ENCODE peak calls at places on chromosomes 1 and 21, in four cellular contexts. One of them, this sample, is unnamed.

GRCh38 chr1:244349581-244350001 is 102.1 kb downstream of the ADSS2 start:
- DNase-seq in HepG2: no peak
- DNase-seq in WTC11: no peak
- DNase-seq in GM12878: no peak
- DNase-seq in this sample: no peak

GRCh38 chr21:39108291-39109162 is 74.7 kb downstream of the PSMG1 start:
- DNase-seq in WTC11: no peak
- DNase-seq in GM12878: no peak
- DNase-seq in HepG2: no peak
- DNase-seq in this sample: peak

GRCh38 chr1:234520908-234521801 is 42.2 kb upstream of the TARBP1 start:
- DNase-seq in HepG2: no peak
- DNase-seq in WTC11: no peak
- DNase-seq in GM12878: no peak
- DNase-seq in this sample: peak

GRCh38 chr1:114587203-114587991 is 6.0 kb upstream of the BCAS2 start:
- DNase-seq in HepG2: no peak
- DNase-seq in WTC11: no peak
- DNase-seq in GM12878: no peak
- DNase-seq in this sample: no peak

GRCh38 chr1:10765304-10765703 is 31.1 kb downstream of the CASZ1 start:
- DNase-seq in WTC11: no peak
- DNase-seq in GM12878: no peak
- DNase-seq in HepG2: no peak
- DNase-seq in this sample: no peak

GRCh38 chr1:178273707-178274410 is 180.0 kb downstream of the RASAL2 start:
- DNase-seq in HepG2: no peak
- DNase-seq in WTC11: no peak
- DNase-seq in GM12878: no peak
- DNase-seq in this sample: no peak

GRCh38 chr1:159261726-159262494 is 40.2 kb upstream of the FCER1A start:
- DNase-seq in HepG2: no peak
- DNase-seq in WTC11: no peak
- DNase-seq in GM12878: no peak
- DNase-seq in this sample: no peak

GRCh38 chr1:234214911-234215892 is 158.1 kb upstream of the COA6 start:
- DNase-seq in GM12878: no peak
- DNase-seq in HepG2: no peak
- DNase-seq in WTC11: peak
- DNase-seq in this sample: no peak

GRCh38 chr1:75727571-75727970 is 3.1 kb downstream of the ACADM start:
- DNase-seq in HepG2: no peak
- DNase-seq in WTC11: no peak
- DNase-seq in GM12878: no peak
- DNase-seq in this sample: no peak

GRCh38 chr1:64933296-64934070 is 32.9 kb downstream of the JAK1 start:
- DNase-seq in WTC11: no peak
- DNase-seq in GM12878: no peak
- DNase-seq in HepG2: no peak
- DNase-seq in this sample: no peak

GRCh38 chr1:5959667-5960230 is 32.5 kb downstream of the NPHP4 start:
- DNase-seq in GM12878: no peak
- DNase-seq in WTC11: no peak
- DNase-seq in HepG2: no peak
- DNase-seq in this sample: no peak
- TF ChIP-seq NR2C2 in GM12878: no peak
- TF ChIP-seq NR2C2 in WTC11: no peak
- TF ChIP-seq NR2C2 in HepG2: no peak
- TF ChIP-seq NR2C2 in this sample: no peak

GRCh38 chr1:212565079-212565478 is 43.5 kb upstream of the ATF3 start:
- DNase-seq in WTC11: no peak
- DNase-seq in GM12878: no peak
- DNase-seq in HepG2: no peak
- DNase-seq in this sample: no peak
- TF ChIP-seq CBFB in WTC11: no peak
- TF ChIP-seq CBFB in GM12878: no peak
- TF ChIP-seq CBFB in HepG2: no peak
- TF ChIP-seq CBFB in this sample: no peak

DNA sequence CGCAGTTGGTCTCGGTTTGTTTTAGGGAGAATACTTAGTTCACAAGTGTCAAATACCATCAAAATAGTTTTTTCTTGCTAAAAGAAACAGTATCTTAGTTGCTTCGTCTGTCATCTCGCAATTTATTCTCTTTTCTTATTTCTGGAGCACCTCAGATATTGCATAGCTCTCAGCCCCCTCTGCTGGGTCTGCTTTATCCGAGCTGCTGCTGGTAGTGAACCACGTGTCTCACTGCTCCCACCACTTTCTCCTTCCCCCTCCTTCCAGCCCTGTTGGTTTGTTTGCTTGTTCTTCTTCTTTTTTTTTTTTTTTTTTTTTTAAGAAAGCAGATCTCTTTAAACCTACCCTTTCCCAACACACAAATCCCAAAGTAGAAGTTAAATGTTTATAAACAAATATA is 170.8 kb downstream of the EDEM3 start:
- DNase-seq in HepG2: no peak
- DNase-seq in GM12878: no peak
- DNase-seq in WTC11: no peak
- DNase-seq in this sample: no peak
- TF ChIP-seq NR2C2 in HepG2: no peak
- TF ChIP-seq NR2C2 in GM12878: no peak
- TF ChIP-seq NR2C2 in WTC11: no peak
- TF ChIP-seq NR2C2 in this sample: no peak

GRCh38 chr1:225418598-225418997 is 9.2 kb downstream of the LBR start:
- DNase-seq in WTC11: no peak
- DNase-seq in HepG2: no peak
- DNase-seq in GM12878: no peak
- DNase-seq in this sample: no peak

GRCh38 chr1:225418059-225418458 is 9.8 kb downstream of the LBR start:
- DNase-seq in GM12878: no peak
- DNase-seq in HepG2: no peak
- DNase-seq in WTC11: no peak
- DNase-seq in this sample: no peak

GRCh38 chr1:225413708-225414375 is 14.0 kb downstream of the LBR start:
- DNase-seq in GM12878: no peak
- DNase-seq in HepG2: no peak
- DNase-seq in WTC11: no peak
- DNase-seq in this sample: no peak

GRCh38 chr1:225415307-225415706 is 12.5 kb downstream of the LBR start:
- DNase-seq in HepG2: no peak
- DNase-seq in WTC11: no peak
- DNase-seq in GM12878: no peak
- DNase-seq in this sample: no peak

DNA sequence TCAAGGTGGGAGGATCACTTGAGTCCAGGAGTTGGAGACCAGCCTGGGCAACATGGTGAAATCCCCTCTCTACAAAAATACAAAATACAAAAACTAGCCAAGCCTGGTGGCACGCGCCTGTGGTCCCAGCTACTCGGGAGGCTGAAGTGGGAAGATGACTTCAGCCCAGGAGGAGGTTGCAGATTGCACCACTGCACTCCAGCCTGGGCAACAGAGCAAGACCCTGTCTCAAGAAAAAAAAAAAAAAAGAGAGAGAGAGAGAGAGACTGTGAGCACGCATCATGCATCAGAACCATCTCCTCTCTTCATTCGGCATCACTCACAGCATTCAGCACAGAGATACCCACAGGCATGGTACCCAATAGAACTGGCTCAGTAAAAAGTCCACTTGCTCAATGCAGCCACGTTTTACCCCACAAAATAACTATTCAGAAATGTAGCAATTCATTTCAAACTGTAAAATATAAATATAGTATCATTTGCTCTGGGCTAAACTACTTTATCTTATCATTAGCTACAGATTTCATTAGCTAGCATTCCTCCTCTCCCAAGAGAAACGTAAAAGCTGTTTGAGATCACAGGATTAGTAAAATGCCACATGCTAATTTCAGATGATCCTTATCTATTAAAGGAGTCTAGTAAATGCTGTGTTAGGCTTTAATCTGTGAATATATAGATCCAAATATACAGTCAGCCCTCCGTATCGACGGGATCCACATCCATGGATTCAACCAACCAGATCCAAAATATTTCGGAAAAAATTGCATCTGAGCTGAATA is 11.7 kb downstream of the LBR start:
- DNase-seq in WTC11: no peak
- DNase-seq in GM12878: no peak
- DNase-seq in HepG2: no peak
- DNase-seq in this sample: no peak
- TF ChIP-seq CBFB in WTC11: no peak
- TF ChIP-seq CBFB in GM12878: no peak
- TF ChIP-seq CBFB in HepG2: no peak
- TF ChIP-seq CBFB in this sample: no peak

This sample was measured in K562.